ENCODE peak calls at places on chromosome 6, in four cellular contexts. H is endodermal cell, E is neural progenitor cell, B is fibroblast of lung. Q is an unnamed sample. For H3K4me1, the result is how much of the 10 kb centered on the place peaks cover.

GRCh38 chr6:7146079-7146828 is 38.5 kb downstream of the RREB1 start:
- DNase-seq in H (peak), E (no peak), B (peak), Q (peak)

GRCh38 chr6:56708810-56709597 is 66.3 kb upstream of the DST start:
- DNase-seq in H (no peak), E (peak), B (peak), Q (no peak)

GRCh38 chr6:7721654-7722053 is 4.2 kb upstream of the BMP6 start:
- DNase-seq in H (no peak), E (no peak), B (no peak), Q (no peak)

GRCh38 chr6:100948381-100949133 is 67.4 kb upstream of the ASCC3 start:
- DNase-seq in H (no peak), E (no peak), B (no peak), Q (no peak)

GRCh38 chr6:3381233-3382065 is 75.4 kb downstream of the SLC22A23 start:
- DNase-seq in H (no peak), E (no peak), B (peak), Q (no peak)

GRCh38 chr6:167409689-167410088 is 84.8 kb downstream of the TTLL2 start:
- DNase-seq in H (peak), E (no peak), B (no peak), Q (peak)

GRCh38 chr6:141401851-141402250 is 730.9 kb upstream of the GJE1 start:
- DNase-seq in H (no peak), E (no peak), B (no peak), Q (no peak)

GRCh38 chr6:95866732-95867131 is 149.0 kb upstream of the FUT9 start:
- DNase-seq in H (peak), E (peak), B (no peak), Q (no peak)

GRCh38 chr6:122621638-122622037 is 11.4 kb downstream of the PKIB start:
- DNase-seq in H (no peak), E (no peak), B (no peak), Q (no peak)

GRCh38 chr6:109511832-109512231 is 28.8 kb upstream of the ZBTB24 start:
- DNase-seq in H (no peak), E (no peak), B (peak), Q (no peak)

GRCh38 chr6:109515781-109516409 is 32.9 kb upstream of the ZBTB24 start:
- DNase-seq in H (no peak), E (no peak), B (peak), Q (no peak)

GRCh38 chr6:109514946-109515345 is 31.9 kb upstream of the ZBTB24 start:
- DNase-seq in H (no peak), E (no peak), B (peak), Q (no peak)

GRCh38 chr6:109512271-109512817 is 29.3 kb upstream of the ZBTB24 start:
- DNase-seq in H (no peak), E (no peak), B (peak), Q (no peak)

GRCh38 chr6:109513571-109514071 is 30.6 kb upstream of the ZBTB24 start:
- DNase-seq in H (peak), E (peak), B (peak), Q (no peak)
- H3K9ac ChIP-seq in H (no peak), E (no peak), B (no peak), Q (no peak)

GRCh38 chr6:30071081-30071818 is 4.3 kb downstream of the PPP1R11 start:
- DNase-seq in H (peak), E (peak), B (peak), Q (peak)
- H3K4me1 ChIP-seq in H (under half), E (under half), B (under half), Q (under half)

GRCh38 chr6:124400600-124400999 is 561.6 kb upstream of the RNF217 start:
- DNase-seq in H (no peak), E (no peak), B (no peak), Q (no peak)
- TF ChIP-seq CTCF in H (peak), E (peak), B (peak), Q (no peak)

DNA sequence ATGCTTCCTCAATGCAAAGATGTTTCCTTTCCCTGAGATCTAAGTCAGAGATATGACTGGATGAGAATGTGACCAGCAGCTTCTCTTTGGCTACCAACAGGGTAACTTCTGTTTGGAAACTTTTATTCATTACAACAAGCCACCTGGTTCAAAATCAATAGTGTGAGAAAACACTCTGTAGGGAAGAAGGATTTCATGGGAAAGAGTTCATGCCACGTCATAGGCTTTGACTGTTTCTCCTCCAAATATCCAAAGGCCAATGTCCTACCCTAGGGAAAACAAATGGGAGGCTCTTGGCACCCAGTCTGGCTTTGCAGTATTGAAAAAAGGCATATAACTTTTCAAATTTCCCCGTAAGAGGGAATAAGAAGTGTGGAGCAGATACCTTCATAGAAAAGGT is 245.5 kb downstream of the FNDC1 start:
- DNase-seq in H (no peak), E (no peak), B (no peak), Q (no peak)
- H3K9ac ChIP-seq in H (no peak), E (no peak), B (no peak), Q (no peak)

DNA sequence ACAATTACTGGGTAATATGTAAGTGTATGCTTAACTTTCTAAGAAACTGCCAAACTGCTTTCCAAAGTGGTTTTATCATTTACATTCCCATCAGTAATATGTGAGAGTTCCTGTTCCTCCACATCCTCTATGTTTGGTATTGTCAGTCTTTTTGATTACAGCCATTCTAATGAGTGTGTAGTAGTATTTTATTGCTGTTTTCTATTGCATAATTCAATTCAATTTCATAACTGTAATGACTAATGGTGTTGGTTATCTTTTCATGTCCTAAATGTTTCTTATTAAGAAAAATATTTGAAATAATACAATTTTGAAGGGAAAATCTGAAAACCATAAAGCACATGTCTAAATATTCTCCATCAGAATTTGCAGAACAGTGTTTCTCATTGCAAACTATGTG is 119.3 kb downstream of the MAP3K7 start:
- DNase-seq in H (no peak), E (no peak), B (no peak), Q (no peak)
- H3K4me1 ChIP-seq in H (under half), E (under half), B (under half), Q (under half)

GRCh38 chr6:26113570-26113969 is 26.3 kb downstream of the HFE start:
- DNase-seq in H (no peak), E (no peak), B (no peak), Q (no peak)
- TF ChIP-seq CTCF in H (no peak), E (no peak), B (no peak), Q (no peak)

DNA sequence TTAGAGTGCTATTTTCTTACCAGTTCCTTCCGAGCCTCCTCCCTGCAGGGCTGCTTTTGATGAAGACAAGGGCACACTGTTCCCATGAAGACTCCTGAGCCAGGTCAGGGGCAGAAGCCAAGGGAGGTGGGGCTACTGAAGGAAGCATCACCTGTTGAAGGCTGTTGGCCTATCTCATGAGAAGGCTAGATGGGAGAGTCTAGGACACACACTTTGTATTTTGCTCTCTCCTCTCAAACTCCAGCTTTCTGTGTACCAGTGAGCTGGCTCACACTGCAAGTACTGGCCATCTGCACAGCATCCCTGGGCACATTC is 683.2 kb upstream of the ID4 start:
- DNase-seq in H (no peak), E (no peak), B (no peak), Q (no peak)
- H3K9ac ChIP-seq in H (no peak), E (no peak), B (no peak), Q (no peak)

DNA sequence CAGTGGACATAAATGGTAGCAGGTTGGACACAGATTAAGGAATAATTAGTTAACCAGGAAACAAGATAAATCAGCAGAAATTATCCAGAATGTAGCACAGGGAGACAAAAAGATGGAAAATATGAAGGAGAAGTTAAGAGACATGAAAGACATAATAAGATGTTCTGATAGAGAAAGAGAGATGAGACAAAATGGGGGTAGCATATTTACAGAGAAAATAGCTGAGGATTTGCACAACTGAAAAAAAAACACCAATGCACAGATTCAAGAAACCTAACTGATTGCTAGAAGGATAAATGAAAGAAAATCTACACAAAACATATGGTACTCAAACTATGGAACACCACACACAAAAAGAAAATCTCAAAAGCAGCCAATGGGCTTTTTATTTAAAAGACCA is 34.6 kb upstream of the TBC1D22B start:
- DNase-seq in H (no peak), E (no peak), B (no peak), Q (no peak)
- H3K4me1 ChIP-seq in H (under half), E (under half), B (under half), Q (under half)